ENCODE peak calls at places on chromosomes 12 and 14, in five cellular contexts. One of them, this sample, is unnamed. For H3K4me1, the result is how much of the 10 kb centered on the place peaks cover.

GRCh38 chr14:32259368-32260013 is 56.4 kb upstream of the RNU6-8 start:
- DNase-seq in tibial nerve: no peak
- DNase-seq in A549: peak
- DNase-seq in IMR-90: peak
- DNase-seq in heart left ventricle: no peak
- DNase-seq in this sample: no peak

GRCh38 chr12:89160716-89161123 is 191.6 kb downstream of the DUSP6 start:
- DNase-seq in tibial nerve: peak
- DNase-seq in heart left ventricle: peak
- DNase-seq in IMR-90: peak
- DNase-seq in A549: peak
- DNase-seq in this sample: no peak

GRCh38 chr14:69289811-69290520 is 30.0 kb downstream of the GALNT16 start:
- DNase-seq in IMR-90: no peak
- DNase-seq in tibial nerve: peak
- DNase-seq in A549: no peak
- DNase-seq in heart left ventricle: peak
- DNase-seq in this sample: no peak

GRCh38 chr14:105430535-105430934 is 10.9 kb downstream of the MTA1 start:
- DNase-seq in IMR-90: peak
- DNase-seq in tibial nerve: no peak
- DNase-seq in heart left ventricle: no peak
- DNase-seq in A549: peak
- DNase-seq in this sample: no peak

GRCh38 chr12:93134893-93135285 is 205.8 kb upstream of the EEA1 start:
- DNase-seq in IMR-90: no peak
- DNase-seq in tibial nerve: no peak
- DNase-seq in heart left ventricle: no peak
- DNase-seq in A549: no peak
- DNase-seq in this sample: no peak

GRCh38 chr12:65098364-65098763 is 22.7 kb downstream of the WIF1 start:
- DNase-seq in A549: no peak
- DNase-seq in heart left ventricle: no peak
- DNase-seq in tibial nerve: no peak
- DNase-seq in IMR-90: no peak
- DNase-seq in this sample: no peak

GRCh38 chr14:23580948-23581281 is 2.3 kb upstream of the JPH4 start:
- DNase-seq in heart left ventricle: no peak
- DNase-seq in tibial nerve: no peak
- DNase-seq in IMR-90: no peak
- DNase-seq in A549: peak
- DNase-seq in this sample: peak

GRCh38 chr12:32036477-32037263 is 70.0 kb upstream of the BICD1 start:
- DNase-seq in heart left ventricle: no peak
- DNase-seq in tibial nerve: no peak
- DNase-seq in A549: peak
- DNase-seq in IMR-90: no peak
- DNase-seq in this sample: no peak

GRCh38 chr14:51479584-51480305 is 172.0 kb upstream of the FRMD6 start:
- DNase-seq in A549: no peak
- DNase-seq in IMR-90: peak
- DNase-seq in heart left ventricle: peak
- DNase-seq in tibial nerve: peak
- DNase-seq in this sample: no peak

GRCh38 chr12:53071591-53072551 is 7.3 kb downstream of the SPRYD3 start:
- DNase-seq in IMR-90: peak
- DNase-seq in tibial nerve: peak
- DNase-seq in heart left ventricle: peak
- DNase-seq in A549: no peak
- DNase-seq in this sample: peak

GRCh38 chr14:104872469-104873341 is 7.6 kb downstream of the CEP170B start:
- DNase-seq in IMR-90: peak
- DNase-seq in heart left ventricle: peak
- DNase-seq in A549: no peak
- DNase-seq in tibial nerve: no peak
- DNase-seq in this sample: no peak

GRCh38 chr12:103928736-103929050 is 1.5 kb upstream of the HSP90B1 start:
- DNase-seq in tibial nerve: peak
- DNase-seq in A549: no peak
- DNase-seq in heart left ventricle: peak
- DNase-seq in IMR-90: no peak
- DNase-seq in this sample: no peak

GRCh38 chr14:99254391-99255009 is 17.5 kb downstream of the BCL11B start:
- DNase-seq in IMR-90: no peak
- DNase-seq in heart left ventricle: no peak
- DNase-seq in A549: no peak
- DNase-seq in tibial nerve: no peak
- DNase-seq in this sample: no peak
- TF ChIP-seq POLR2A in IMR-90: no peak
- TF ChIP-seq POLR2A in heart left ventricle: no peak
- TF ChIP-seq POLR2A in A549: no peak
- TF ChIP-seq POLR2A in tibial nerve: no peak
- TF ChIP-seq POLR2A in this sample: no peak

GRCh38 chr14:91366749-91367148 is 50.9 kb downstream of the CCDC88C start:
- DNase-seq in heart left ventricle: no peak
- DNase-seq in A549: no peak
- DNase-seq in IMR-90: no peak
- DNase-seq in tibial nerve: no peak
- DNase-seq in this sample: no peak
- H3K4me1 ChIP-seq in heart left ventricle: under half
- H3K4me1 ChIP-seq in A549: under half
- H3K4me1 ChIP-seq in IMR-90: under half
- H3K4me1 ChIP-seq in tibial nerve: under half
- H3K4me1 ChIP-seq in this sample: under half

GRCh38 chr12:68812553-68813241 is 4.7 kb downstream of the MDM2 start:
- DNase-seq in A549: no peak
- DNase-seq in IMR-90: no peak
- DNase-seq in heart left ventricle: no peak
- DNase-seq in tibial nerve: no peak
- DNase-seq in this sample: no peak
- H3K4me3 ChIP-seq in A549: peak
- H3K4me3 ChIP-seq in IMR-90: no peak
- H3K4me3 ChIP-seq in heart left ventricle: no peak
- H3K4me3 ChIP-seq in tibial nerve: no peak
- H3K4me3 ChIP-seq in this sample: no peak

GRCh38 chr14:89678715-89679220 is 261.7 kb upstream of the FOXN3 start:
- DNase-seq in A549: no peak
- DNase-seq in heart left ventricle: no peak
- DNase-seq in tibial nerve: no peak
- DNase-seq in IMR-90: no peak
- DNase-seq in this sample: no peak

GRCh38 chr14:89688520-89688919 is 266.0 kb downstream of the EFCAB11 start:
- DNase-seq in IMR-90: peak
- DNase-seq in heart left ventricle: no peak
- DNase-seq in tibial nerve: no peak
- DNase-seq in A549: no peak
- DNase-seq in this sample: no peak

GRCh38 chr14:89681086-89682018 is 264.3 kb upstream of the FOXN3 start:
- DNase-seq in IMR-90: no peak
- DNase-seq in tibial nerve: no peak
- DNase-seq in heart left ventricle: no peak
- DNase-seq in A549: no peak
- DNase-seq in this sample: no peak

GRCh38 chr14:89680156-89680555 is 263.1 kb upstream of the FOXN3 start:
- DNase-seq in heart left ventricle: no peak
- DNase-seq in IMR-90: no peak
- DNase-seq in A549: no peak
- DNase-seq in tibial nerve: no peak
- DNase-seq in this sample: no peak

GRCh38 chr14:89684139-89684538 is 267.1 kb upstream of the FOXN3 start:
- DNase-seq in tibial nerve: no peak
- DNase-seq in A549: no peak
- DNase-seq in heart left ventricle: no peak
- DNase-seq in IMR-90: no peak
- DNase-seq in this sample: no peak
- TF ChIP-seq POLR2A in tibial nerve: no peak
- TF ChIP-seq POLR2A in A549: no peak
- TF ChIP-seq POLR2A in heart left ventricle: no peak
- TF ChIP-seq POLR2A in IMR-90: no peak
- TF ChIP-seq POLR2A in this sample: no peak

GRCh38 chr12:46259071-46259470 is 9.8 kb downstream of the SLC38A1 start:
- DNase-seq in heart left ventricle: no peak
- DNase-seq in A549: no peak
- DNase-seq in tibial nerve: no peak
- DNase-seq in IMR-90: no peak
- DNase-seq in this sample: no peak

GRCh38 chr12:46260913-46261476 is 7.8 kb downstream of the SLC38A1 start:
- DNase-seq in tibial nerve: no peak
- DNase-seq in A549: no peak
- DNase-seq in IMR-90: no peak
- DNase-seq in heart left ventricle: no peak
- DNase-seq in this sample: no peak

GRCh38 chr12:46259713-46260112 is 9.1 kb downstream of the SLC38A1 start:
- DNase-seq in tibial nerve: no peak
- DNase-seq in A549: no peak
- DNase-seq in IMR-90: no peak
- DNase-seq in heart left ventricle: no peak
- DNase-seq in this sample: no peak

GRCh38 chr12:46261658-46262057 is 7.2 kb downstream of the SLC38A1 start:
- DNase-seq in heart left ventricle: no peak
- DNase-seq in A549: no peak
- DNase-seq in IMR-90: no peak
- DNase-seq in tibial nerve: no peak
- DNase-seq in this sample: no peak

GRCh38 chr12:46260153-46260912 is 8.5 kb downstream of the SLC38A1 start:
- DNase-seq in tibial nerve: no peak
- DNase-seq in IMR-90: peak
- DNase-seq in heart left ventricle: no peak
- DNase-seq in A549: no peak
- DNase-seq in this sample: no peak
- H3K4me1 ChIP-seq in tibial nerve: under half
- H3K4me1 ChIP-seq in IMR-90: under half
- H3K4me1 ChIP-seq in heart left ventricle: under half
- H3K4me1 ChIP-seq in A549: half or more
- H3K4me1 ChIP-seq in this sample: under half

GRCh38 chr12:57193706-57194245 is 22.8 kb upstream of the NXPH4 start:
- DNase-seq in tibial nerve: no peak
- DNase-seq in A549: no peak
- DNase-seq in IMR-90: no peak
- DNase-seq in heart left ventricle: no peak
- DNase-seq in this sample: no peak
- H3K4me3 ChIP-seq in tibial nerve: no peak
- H3K4me3 ChIP-seq in A549: no peak
- H3K4me3 ChIP-seq in IMR-90: no peak
- H3K4me3 ChIP-seq in heart left ventricle: no peak
- H3K4me3 ChIP-seq in this sample: no peak

DNA sequence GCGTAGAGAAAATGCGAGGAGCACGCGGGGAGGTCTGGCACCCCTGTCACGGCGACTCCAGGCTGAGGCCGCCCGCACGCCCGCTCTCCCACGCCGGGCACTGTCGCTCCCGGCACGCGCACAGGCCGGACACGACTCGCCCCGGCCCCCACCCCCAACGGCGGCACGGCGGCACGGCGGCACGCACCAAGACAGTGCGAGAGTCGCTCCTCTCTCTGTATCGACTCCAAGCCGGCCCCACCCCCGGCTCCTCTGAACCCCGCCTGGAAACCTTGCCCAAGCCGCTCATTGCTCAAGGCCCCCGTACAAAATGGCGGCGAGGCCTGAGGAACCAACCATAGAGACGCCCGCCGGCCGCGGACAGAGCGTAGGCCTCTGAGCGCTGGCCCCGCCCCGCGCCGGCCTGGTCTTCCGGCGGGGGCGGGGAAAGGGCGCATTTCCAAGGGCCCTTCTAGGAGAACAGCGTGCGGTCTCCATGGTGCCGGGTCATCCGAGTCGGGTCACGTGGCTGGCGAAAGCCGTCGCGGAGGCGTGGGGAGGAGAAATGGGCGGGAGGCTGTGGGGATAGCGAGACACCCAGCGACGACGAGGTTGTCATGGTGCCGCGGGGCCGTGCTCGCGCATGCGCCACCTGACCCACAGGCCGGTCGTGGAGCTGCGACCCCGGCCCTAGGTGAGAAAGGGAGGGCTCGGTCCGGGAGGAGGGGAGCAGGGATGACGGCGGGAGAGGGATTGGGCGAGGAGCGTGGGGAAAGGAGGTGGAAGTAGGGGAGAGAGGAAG is at the start of gene CIPC:
- DNase-seq in A549: peak
- DNase-seq in tibial nerve: peak
- DNase-seq in IMR-90: peak
- DNase-seq in heart left ventricle: peak
- DNase-seq in this sample: peak
- TF ChIP-seq POLR2A in A549: peak
- TF ChIP-seq POLR2A in tibial nerve: peak
- TF ChIP-seq POLR2A in IMR-90: peak
- TF ChIP-seq POLR2A in heart left ventricle: peak
- TF ChIP-seq POLR2A in this sample: no peak

DNA sequence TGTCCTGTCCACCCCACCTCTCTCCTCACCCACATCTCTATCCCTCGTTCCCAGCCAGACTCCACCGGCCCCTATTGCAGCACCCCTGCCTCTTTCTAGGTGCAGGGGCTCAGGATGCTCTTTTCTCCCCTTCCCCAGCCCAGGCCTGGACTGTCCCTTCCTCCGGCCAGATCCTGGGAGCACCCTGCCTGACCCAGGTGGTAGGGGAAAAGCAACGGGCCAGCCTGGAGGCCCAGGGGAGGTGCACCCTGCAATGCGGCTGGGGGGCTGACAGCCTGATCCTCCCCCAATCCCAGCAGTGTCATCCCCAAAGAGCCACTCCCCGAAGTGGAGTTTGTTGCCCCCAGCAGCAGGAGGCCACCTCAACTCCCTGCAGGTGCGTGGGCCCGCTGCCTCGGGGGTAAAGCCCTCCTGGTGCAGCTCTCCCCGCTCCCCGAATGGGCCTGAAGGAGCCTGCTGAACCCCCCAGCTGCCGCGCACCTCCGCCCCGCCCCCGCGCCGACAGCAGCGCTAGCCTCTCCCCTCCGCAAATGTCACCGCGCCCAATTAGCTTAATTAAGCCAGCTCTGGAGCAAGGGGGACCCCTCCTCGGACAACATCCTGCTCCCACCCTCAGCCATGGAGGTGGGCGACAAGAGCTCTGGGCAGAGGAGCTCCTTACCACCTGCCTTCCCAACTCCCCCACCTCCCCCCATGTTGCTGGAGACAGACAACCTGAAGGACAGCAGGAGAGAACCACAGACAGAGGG is 4.7 kb downstream of the NXPH4 start:
- DNase-seq in A549: no peak
- DNase-seq in IMR-90: no peak
- DNase-seq in heart left ventricle: no peak
- DNase-seq in tibial nerve: no peak
- DNase-seq in this sample: no peak
- H3K4me1 ChIP-seq in A549: under half
- H3K4me1 ChIP-seq in IMR-90: under half
- H3K4me1 ChIP-seq in heart left ventricle: under half
- H3K4me1 ChIP-seq in tibial nerve: under half
- H3K4me1 ChIP-seq in this sample: under half

This sample was measured in vagina.